ENCODE peak calls at places on chromosomes 16 and 17, in four cellular contexts. One of them, this sample, is unnamed. For H3K4me1, the result is how much of the 10 kb centered on the place peaks cover.

GRCh38 chr16:89370081-89370511 is 120.3 kb downstream of the ANKRD11 start:
- DNase-seq in CD8-positive, alpha-beta T cell: no peak
- DNase-seq in stomach: no peak
- DNase-seq in astrocyte: peak
- DNase-seq in this sample: no peak

GRCh38 chr16:29736112-29736511 is 9.7 kb downstream of the C16orf54 start:
- DNase-seq in CD8-positive, alpha-beta T cell: no peak
- DNase-seq in stomach: no peak
- DNase-seq in astrocyte: no peak
- DNase-seq in this sample: no peak

GRCh38 chr16:27511657-27512056 is 38.1 kb downstream of the GTF3C1 start:
- DNase-seq in CD8-positive, alpha-beta T cell: no peak
- DNase-seq in stomach: no peak
- DNase-seq in astrocyte: no peak
- DNase-seq in this sample: no peak

GRCh38 chr16:1151424-1152122 is 1.3 kb upstream of the CACNA1H start:
- DNase-seq in CD8-positive, alpha-beta T cell: no peak
- DNase-seq in stomach: no peak
- DNase-seq in astrocyte: no peak
- DNase-seq in this sample: no peak

GRCh38 chr17:22411185-22411784 is 719.0 kb downstream of the KCNJ18 start:
- DNase-seq in CD8-positive, alpha-beta T cell: no peak
- DNase-seq in stomach: no peak
- DNase-seq in astrocyte: no peak
- DNase-seq in this sample: no peak

GRCh38 chr17:9220466-9221230 is 199.3 kb downstream of the NTN1 start:
- DNase-seq in CD8-positive, alpha-beta T cell: no peak
- DNase-seq in stomach: no peak
- DNase-seq in astrocyte: no peak
- DNase-seq in this sample: no peak

GRCh38 chr17:4965311-4965986 is 2.2 kb downstream of the SPAG7 start:
- DNase-seq in CD8-positive, alpha-beta T cell: no peak
- DNase-seq in stomach: no peak
- DNase-seq in astrocyte: no peak
- DNase-seq in this sample: no peak

GRCh38 chr17:67027031-67027628 is 17.2 kb upstream of the CACNG1 start:
- DNase-seq in CD8-positive, alpha-beta T cell: no peak
- DNase-seq in stomach: no peak
- DNase-seq in astrocyte: peak
- DNase-seq in this sample: no peak

GRCh38 chr16:82259731-82260130 is 89.7 kb upstream of the MPHOSPH6 start:
- DNase-seq in CD8-positive, alpha-beta T cell: no peak
- DNase-seq in stomach: no peak
- DNase-seq in astrocyte: no peak
- DNase-seq in this sample: no peak

GRCh38 chr17:78665385-78665951 is 88.3 kb upstream of the DNAH17 start:
- DNase-seq in CD8-positive, alpha-beta T cell: no peak
- DNase-seq in stomach: no peak
- DNase-seq in astrocyte: no peak
- DNase-seq in this sample: no peak

GRCh38 chr16:61858996-61859395 is 177.2 kb downstream of the CDH8 start:
- DNase-seq in CD8-positive, alpha-beta T cell: no peak
- DNase-seq in stomach: no peak
- DNase-seq in astrocyte: peak
- DNase-seq in this sample: no peak

GRCh38 chr17:70767102-70767701 is 597.9 kb downstream of the KCNJ2 start:
- DNase-seq in CD8-positive, alpha-beta T cell: no peak
- DNase-seq in stomach: no peak
- DNase-seq in astrocyte: peak
- DNase-seq in this sample: no peak

GRCh38 chr16:35745191-35745590 is 2285.8 kb downstream of the TP53TG3F start:
- DNase-seq in CD8-positive, alpha-beta T cell: no peak
- DNase-seq in stomach: no peak
- DNase-seq in astrocyte: no peak
- DNase-seq in this sample: no peak

GRCh38 chr17:39631403-39631802 is 4.7 kb downstream of the PPP1R1B start:
- DNase-seq in CD8-positive, alpha-beta T cell: no peak
- DNase-seq in stomach: no peak
- DNase-seq in astrocyte: no peak
- DNase-seq in this sample: no peak

GRCh38 chr17:39628655-39629493 is 2.1 kb downstream of the PPP1R1B start:
- DNase-seq in CD8-positive, alpha-beta T cell: no peak
- DNase-seq in stomach: peak
- DNase-seq in astrocyte: no peak
- DNase-seq in this sample: no peak

GRCh38 chr17:39629894-39630293 is 3.1 kb downstream of the PPP1R1B start:
- DNase-seq in CD8-positive, alpha-beta T cell: no peak
- DNase-seq in stomach: no peak
- DNase-seq in astrocyte: no peak
- DNase-seq in this sample: no peak

GRCh38 chr17:39627717-39628516 is 1.2 kb downstream of the PPP1R1B start:
- DNase-seq in CD8-positive, alpha-beta T cell: no peak
- DNase-seq in stomach: no peak
- DNase-seq in astrocyte: no peak
- DNase-seq in this sample: no peak

GRCh38 chr17:39629494-39629880 is 2.7 kb downstream of the PPP1R1B start:
- DNase-seq in CD8-positive, alpha-beta T cell: no peak
- DNase-seq in stomach: no peak
- DNase-seq in astrocyte: no peak
- DNase-seq in this sample: no peak
- H3K4me1 ChIP-seq in CD8-positive, alpha-beta T cell: under half
- H3K4me1 ChIP-seq in stomach: under half
- H3K4me1 ChIP-seq in astrocyte: under half
- H3K4me1 ChIP-seq in this sample: under half

DNA sequence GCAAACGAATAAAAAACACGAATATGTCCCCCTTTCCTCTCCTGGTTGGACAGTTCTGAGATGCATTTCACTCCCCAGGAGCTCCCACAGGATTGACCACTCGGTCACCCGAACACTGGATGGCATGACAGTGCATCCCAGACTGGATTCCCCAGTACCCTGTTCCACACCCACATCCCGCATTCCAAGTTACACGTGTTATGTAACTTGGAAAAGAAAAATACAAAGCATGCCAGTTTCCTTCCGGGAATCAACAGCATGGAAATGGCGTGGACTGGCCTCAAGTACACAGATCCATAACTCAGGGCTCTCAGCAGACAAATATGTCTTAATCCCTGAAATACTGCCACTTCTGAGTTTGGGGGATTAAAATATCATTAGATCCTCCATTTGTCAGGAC is 12.6 kb upstream of the KLHL36 start:
- DNase-seq in CD8-positive, alpha-beta T cell: no peak
- DNase-seq in stomach: no peak
- DNase-seq in astrocyte: no peak
- DNase-seq in this sample: no peak
- TF ChIP-seq CTCF in CD8-positive, alpha-beta T cell: no peak
- TF ChIP-seq CTCF in stomach: no peak
- TF ChIP-seq CTCF in astrocyte: no peak
- TF ChIP-seq CTCF in this sample: no peak

DNA sequence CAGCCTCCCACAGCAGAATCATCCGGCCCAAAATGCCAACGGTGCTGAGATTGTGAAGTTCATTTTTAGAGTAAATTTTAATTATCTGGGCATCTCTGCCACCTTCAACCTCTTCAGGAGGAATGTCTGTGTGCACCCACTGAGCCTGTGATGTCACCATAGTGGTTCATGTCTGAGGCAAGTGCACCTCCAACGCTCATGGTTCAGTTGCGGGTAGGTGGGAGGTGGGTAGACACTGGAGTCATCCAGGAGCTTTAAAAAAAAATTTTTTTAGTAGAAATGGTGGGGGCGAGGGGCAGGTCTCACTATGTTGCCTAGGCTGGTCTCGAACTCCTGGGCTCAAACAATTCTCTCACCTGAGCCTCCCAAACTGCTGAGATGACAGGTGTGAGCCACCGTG is 1.9 kb downstream of the FLYWCH1 start:
- DNase-seq in CD8-positive, alpha-beta T cell: no peak
- DNase-seq in stomach: no peak
- DNase-seq in astrocyte: no peak
- DNase-seq in this sample: no peak
- H3K4me3 ChIP-seq in CD8-positive, alpha-beta T cell: no peak
- H3K4me3 ChIP-seq in stomach: no peak
- H3K4me3 ChIP-seq in astrocyte: no peak
- H3K4me3 ChIP-seq in this sample: peak

GRCh38 chr17:40323731-40324650 is 15.0 kb downstream of the RARA start:
- DNase-seq in CD8-positive, alpha-beta T cell: peak
- DNase-seq in stomach: no peak
- DNase-seq in astrocyte: no peak
- DNase-seq in this sample: peak

GRCh38 chr17:40321502-40322416 is 12.8 kb downstream of the RARA start:
- DNase-seq in CD8-positive, alpha-beta T cell: peak
- DNase-seq in stomach: peak
- DNase-seq in astrocyte: no peak
- DNase-seq in this sample: no peak

GRCh38 chr17:40325156-40326013 is 16.4 kb downstream of the RARA start:
- DNase-seq in CD8-positive, alpha-beta T cell: peak
- DNase-seq in stomach: no peak
- DNase-seq in astrocyte: no peak
- DNase-seq in this sample: no peak

GRCh38 chr17:40322417-40323315 is 13.7 kb downstream of the RARA start:
- DNase-seq in CD8-positive, alpha-beta T cell: peak
- DNase-seq in stomach: peak
- DNase-seq in astrocyte: peak
- DNase-seq in this sample: peak

DNA sequence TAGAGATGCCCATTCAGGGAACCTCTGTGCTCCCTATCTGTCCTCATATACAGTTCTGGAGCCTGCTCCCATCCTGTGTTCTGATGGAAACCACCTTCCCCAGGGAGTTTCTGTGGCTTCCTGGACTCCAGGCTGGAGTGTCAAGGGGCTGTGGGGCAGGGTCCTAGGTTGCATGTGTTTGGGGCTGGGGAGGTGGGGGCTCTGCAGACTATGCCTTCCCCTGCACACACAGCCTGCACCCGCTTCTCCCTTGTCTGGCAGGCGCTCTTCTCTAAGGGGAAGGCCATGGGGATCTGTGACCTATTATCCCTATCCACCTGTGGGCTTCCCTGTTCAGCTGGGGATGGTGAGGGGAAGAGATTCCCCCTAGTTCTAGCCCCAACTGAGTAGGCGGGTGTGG is 14.3 kb downstream of the RARA start:
- DNase-seq in CD8-positive, alpha-beta T cell: no peak
- DNase-seq in stomach: no peak
- DNase-seq in astrocyte: no peak
- DNase-seq in this sample: no peak
- H3K4me1 ChIP-seq in CD8-positive, alpha-beta T cell: half or more
- H3K4me1 ChIP-seq in stomach: half or more
- H3K4me1 ChIP-seq in astrocyte: half or more
- H3K4me1 ChIP-seq in this sample: half or more

GRCh38 chr17:44637066-44637465 is 19.2 kb upstream of the MEIOC start:
- DNase-seq in CD8-positive, alpha-beta T cell: no peak
- DNase-seq in stomach: no peak
- DNase-seq in astrocyte: no peak
- DNase-seq in this sample: no peak

GRCh38 chr17:44630703-44631102 is 25.6 kb upstream of the MEIOC start:
- DNase-seq in CD8-positive, alpha-beta T cell: no peak
- DNase-seq in stomach: no peak
- DNase-seq in astrocyte: no peak
- DNase-seq in this sample: no peak

GRCh38 chr17:44633998-44634397 is 22.3 kb upstream of the MEIOC start:
- DNase-seq in CD8-positive, alpha-beta T cell: no peak
- DNase-seq in stomach: no peak
- DNase-seq in astrocyte: no peak
- DNase-seq in this sample: no peak

DNA sequence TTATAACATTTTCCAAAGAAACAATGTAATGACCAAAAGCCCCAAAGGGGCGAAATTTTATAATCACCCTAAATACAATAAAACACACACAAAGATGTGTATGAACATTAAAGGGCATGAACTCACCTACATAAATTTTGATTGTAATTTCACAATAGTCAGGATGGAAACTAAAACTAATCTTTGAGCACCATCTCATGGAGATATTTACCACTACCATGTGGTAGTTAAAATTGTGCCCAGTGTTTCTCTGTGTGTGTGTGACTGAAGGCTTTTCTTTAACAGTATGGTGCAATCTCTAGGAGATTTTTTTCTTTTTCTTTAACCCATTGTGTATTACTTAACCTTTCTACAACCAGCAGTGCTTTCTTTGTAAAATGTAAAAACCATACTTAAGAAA is 19.7 kb upstream of the MEIOC start:
- DNase-seq in CD8-positive, alpha-beta T cell: no peak
- DNase-seq in stomach: no peak
- DNase-seq in astrocyte: peak
- DNase-seq in this sample: no peak
- TF ChIP-seq CTCF in CD8-positive, alpha-beta T cell: no peak
- TF ChIP-seq CTCF in stomach: no peak
- TF ChIP-seq CTCF in astrocyte: peak
- TF ChIP-seq CTCF in this sample: peak

This sample was measured in thoracic aorta.